ENCODE peak calls at places on chromosomes 4 and X, in nine cellular contexts. O is stimulated activated CD4-positive, alpha-beta T cell treated with anti-CD3 and anti-CD28 coated beads, Interleukin-2, amount 100 ng/mL, for 24 hours; E is CD8-positive, alpha-beta T cell; R is ELR; J is retina; P is upper lobe of right lung; W is HTR-8/SVneo; A is glutamatergic neuron; T is posterior cingulate gyrus. C is an unnamed sample.

GRCh38 chr4:104940927-104941326 is 205.7 kb upstream of the TET2 start:
- DNase-seq in P (no peak), R (no peak), O (no peak), A (no peak), E (no peak), T (no peak), J (no peak), W (no peak), C (no peak)

GRCh38 chr4:84578540-84579409 is 4.2 kb upstream of the CDS1 start:
- DNase-seq in W (no peak), J (peak; percentile 30), P (no peak), R (peak; percentile 59), O (no peak), T (no peak), E (no peak), A (no peak), C (no peak)

GRCh38 chr4:69576251-69576877 is 63.1 kb downstream of the UGT2A2 start:
- DNase-seq in P (no peak), E (no peak), O (no peak), A (no peak), J (no peak), R (no peak), W (no peak), T (peak; percentile 78), C (no peak)

GRCh38 chr4:187183351-187183750 is 459.7 kb upstream of the FAT1 start:
- DNase-seq in P (no peak), W (no peak), J (peak; percentile 52), O (no peak), A (no peak), R (no peak), E (no peak), T (no peak), C (no peak)

GRCh38 chr4:158496030-158496741 is 25.5 kb upstream of the RXFP1 start:
- DNase-seq in R (peak; percentile 23), J (no peak), W (peak; percentile 22), P (peak; percentile 66), E (no peak), O (peak; percentile 26), T (no peak), A (peak; percentile 63), C (no peak)

GRCh38 chr4:169436734-169437133 is 166.0 kb upstream of the SH3RF1 start:
- DNase-seq in E (no peak), W (no peak), J (no peak), O (no peak), T (no peak), R (no peak), A (no peak), P (no peak), C (no peak)

GRCh38 chr4:53781614-53782467 is 190.6 kb upstream of the LNX1 start:
- DNase-seq in W (no peak), J (no peak), P (no peak), O (no peak), E (no peak), A (no peak), R (peak; percentile 20), T (no peak), C (no peak)

GRCh38 chrX:154758696-154759095 is 4.0 kb upstream of the DKC1 start:
- DNase-seq in J (no peak), T (no peak), E (no peak), A (no peak), O (no peak), W (no peak), P (no peak), R (no peak), C (no peak)

C was measured in T-helper 9 cell.